ENCODE peak calls at places on chromosomes 7 and 10, in five cellular contexts. E is GM12864, N is GM12865, Y is heart right ventricle, D is Calu3. A is an unnamed sample.

GRCh38 chr7:38373155-38373554 is 99.7 kb upstream of the TARP start:
- DNase-seq in E (no peak), N (no peak), Y (no peak), D (no peak), A (no peak)

GRCh38 chr7:156640257-156640948 is at the start of gene RNF32:
- DNase-seq in E (peak), N (peak), Y (peak), D (peak), A (peak)

GRCh38 chr7:121406866-121407439 is 10.8 kb upstream of the FAM3C start:
- DNase-seq in E (no peak), N (no peak), Y (no peak), D (no peak), A (no peak)

GRCh38 chr7:127290801-127291361 is 38.1 kb upstream of the GRM8 start:
- DNase-seq in E (no peak), N (no peak), Y (no peak), D (no peak), A (no peak)

GRCh38 chr7:801940-802364 is 30.3 kb upstream of the SUN1 start:
- DNase-seq in E (no peak), N (no peak), Y (peak), D (no peak), A (no peak)

GRCh38 chr7:96075510-96076349 is 246.2 kb downstream of the SLC25A13 start:
- DNase-seq in E (no peak), N (peak), Y (peak), D (peak), A (peak)

GRCh38 chr7:18570890-18571478 is 75.4 kb downstream of the HDAC9 start:
- DNase-seq in E (no peak), N (no peak), Y (no peak), D (peak), A (no peak)

GRCh38 chr10:33412261-33413092 is 78.0 kb upstream of the NRP1 start:
- DNase-seq in E (no peak), N (no peak), Y (no peak), D (peak), A (no peak)

GRCh38 chr10:118914626-118915025 is 114.9 kb upstream of the NANOS1 start:
- DNase-seq in E (no peak), N (no peak), Y (no peak), D (no peak), A (no peak)

GRCh38 chr7:108454317-108454673 is 1.9 kb downstream of the NRCAM start:
- DNase-seq in E (no peak), N (no peak), Y (no peak), D (no peak), A (no peak)

GRCh38 chr7:108453320-108453719 is 2.9 kb downstream of the NRCAM start:
- DNase-seq in E (no peak), N (no peak), Y (no peak), D (no peak), A (no peak)

GRCh38 chr7:108454674-108455523 is 1.3 kb downstream of the NRCAM start:
- DNase-seq in E (no peak), N (no peak), Y (no peak), D (peak), A (peak)

GRCh38 chr7:108451296-108451848 is 4.9 kb downstream of the NRCAM start:
- DNase-seq in E (no peak), N (no peak), Y (no peak), D (no peak), A (no peak)

GRCh38 chr7:108452707-108453106 is 3.5 kb downstream of the NRCAM start:
- DNase-seq in E (peak), N (peak), Y (no peak), D (peak), A (peak)
- TF ChIP-seq CTCF in E (peak), N (peak), Y (peak), D (peak), A (peak)

DNA sequence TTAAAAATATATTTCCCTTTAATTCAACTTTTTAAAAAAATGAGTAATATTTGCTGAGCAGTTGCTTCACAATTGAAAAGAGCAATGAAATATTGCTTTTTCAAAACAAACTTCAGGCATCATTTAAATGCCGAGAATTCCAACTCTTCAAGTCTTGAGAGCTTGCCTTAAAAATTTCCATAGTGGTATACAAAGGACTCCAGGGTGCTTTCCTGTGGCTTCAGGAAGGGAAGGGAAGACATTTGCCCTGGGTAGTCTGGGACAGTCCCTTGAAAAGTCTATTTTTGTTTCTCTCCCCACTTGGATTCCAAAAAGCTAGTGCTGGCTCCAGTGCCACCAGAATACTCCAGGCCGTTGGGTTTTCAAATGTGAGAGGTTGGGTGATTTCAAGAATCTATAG is 71.7 kb downstream of the HYCC1 start:
- DNase-seq in E (no peak), N (no peak), Y (no peak), D (no peak), A (no peak)
- TF ChIP-seq CTCF in E (no peak), N (no peak), Y (no peak), D (no peak), A (no peak)

GRCh38 chr7:22356855-22357310 is at the start of gene RAPGEF5:
- DNase-seq in E (no peak), N (peak), Y (no peak), D (peak), A (peak)
- TF ChIP-seq CTCF in E (no peak), N (no peak), Y (peak), D (no peak), A (no peak)

GRCh38 chr7:130273863-130274262 is 7.2 kb downstream of the CPA2 start:
- DNase-seq in E (no peak), N (no peak), Y (peak), D (no peak), A (no peak)
- TF ChIP-seq CTCF in E (no peak), N (no peak), Y (no peak), D (no peak), A (no peak)

DNA sequence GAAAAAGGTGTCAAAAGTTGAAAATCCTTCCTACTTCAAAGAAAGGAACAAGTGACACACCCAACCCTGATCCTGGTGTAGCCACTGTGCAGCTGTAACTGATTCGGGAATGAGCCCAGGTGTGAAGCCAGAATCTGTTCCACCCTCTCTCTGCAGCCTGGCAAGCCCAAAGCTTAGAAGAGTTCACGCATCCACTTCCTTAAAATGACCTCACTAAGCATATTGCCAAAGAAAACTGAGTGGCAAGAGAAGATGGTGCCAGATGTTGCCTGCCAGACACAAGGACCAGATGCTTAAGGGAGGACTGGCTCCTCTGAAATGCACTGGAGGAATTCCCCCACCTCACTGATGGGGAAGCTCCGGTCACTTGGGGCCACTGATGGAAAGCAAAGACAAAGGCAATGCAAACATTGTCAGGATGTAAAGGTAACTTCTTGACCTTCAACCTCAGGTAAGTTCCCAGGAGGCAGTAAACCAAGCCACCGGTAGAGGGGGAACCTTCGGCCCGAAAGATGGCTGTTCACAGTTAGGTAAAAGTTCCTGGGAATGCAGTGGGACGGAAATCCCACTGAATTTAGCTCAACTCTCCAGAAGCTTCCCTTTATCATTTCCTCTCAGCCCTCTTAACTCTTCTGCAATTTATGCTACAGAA is 554.9 kb downstream of the KCNMA1 start:
- DNase-seq in E (no peak), N (no peak), Y (no peak), D (peak), A (no peak)
- TF ChIP-seq CTCF in E (peak), N (no peak), Y (no peak), D (peak), A (no peak)

GRCh38 chr10:4909118-4909517 is 54.1 kb upstream of the AKR1C1 start:
- DNase-seq in E (no peak), N (peak), Y (no peak), D (no peak), A (no peak)
- TF ChIP-seq CTCF in E (no peak), N (no peak), Y (no peak), D (no peak), A (no peak)

A was measured in GM13977.